ENCODE peak calls at places on chromosomes 11 and 22, in six cellular contexts. F, K, B, U, E and W are unnamed samples.

GRCh38 chr11:16809901-16810668 is 71.6 kb downstream of the C11orf58 start:
- DNase-seq in K (peak; percentile 84), F (peak; percentile 15), B (peak; percentile 56), U (peak; percentile 74), E (no peak), W (peak; percentile 58)

GRCh38 chr22:45531944-45532631 is 29.4 kb downstream of the FBLN1 start:
- DNase-seq in U (no peak), K (peak; percentile 9), F (no peak), E (no peak), B (no peak), W (no peak)

GRCh38 chr11:4891996-4892640 is 10.4 kb downstream of the OR51T1 start:
- DNase-seq in K (no peak), B (no peak), U (peak; percentile 86), F (no peak), E (no peak), W (no peak)

GRCh38 chr22:27045103-27045940 is 387.9 kb downstream of the MIAT start:
- DNase-seq in F (no peak), K (no peak), B (no peak), U (peak; percentile 7), E (no peak), W (no peak)

GRCh38 chr11:87306260-87306861 is 268.6 kb downstream of the TMEM135 start:
- DNase-seq in U (no peak), B (no peak), E (peak; percentile 60), F (no peak), K (no peak), W (no peak)

GRCh38 chr22:36237462-36238347 is 1.6 kb downstream of the APOL2 start:
- DNase-seq in U (peak; percentile 40), E (peak; percentile 24), K (no peak), F (no peak), B (no peak), W (no peak)

GRCh38 chr22:17366830-17367229 is 2.4 kb upstream of the CECR2 start:
- DNase-seq in E (peak; percentile 67), F (peak; percentile 28), U (peak; percentile 50), B (no peak), K (peak; percentile 82), W (peak; percentile 61)

GRCh38 chr11:64234840-64235379 is 526 bp downstream of the VEGFB start:
- DNase-seq in U (no peak), K (peak; percentile 85), B (peak; percentile 53), F (no peak), E (peak; percentile 72), W (peak; percentile 57)

GRCh38 chr11:13337986-13338436 is 60.4 kb downstream of the BMAL1 start:
- DNase-seq in E (no peak), U (peak; percentile 82), F (no peak), B (no peak), K (no peak), W (no peak)

GRCh38 chr22:33706100-33706499 is 214.2 kb downstream of the LARGE1 start:
- DNase-seq in K (no peak), F (no peak), U (no peak), E (no peak), B (no peak), W (no peak)

GRCh38 chr11:87347860-87348259 is 310.1 kb downstream of the TMEM135 start:
- DNase-seq in F (no peak), E (no peak), K (no peak), B (no peak), U (no peak), W (no peak)

GRCh38 chr11:7967826-7968225 is 2.6 kb upstream of the NLRP10 start:
- DNase-seq in B (no peak), U (peak; percentile 46), K (no peak), E (no peak), F (no peak), W (no peak)

GRCh38 chr11:46450846-46451470 is 59.4 kb upstream of the CHRM4 start:
- DNase-seq in B (no peak), E (no peak), U (no peak), F (no peak), K (no peak), W (no peak)

GRCh38 chr11:111526501-111526900 is 11.9 kb downstream of the HOATZ start:
- DNase-seq in F (no peak), K (no peak), U (peak; percentile 49), B (no peak), E (no peak), W (no peak)

GRCh38 chr22:26461188-26461810 is 22.3 kb downstream of the HPS4 start:
- DNase-seq in U (peak; percentile 37), E (peak; percentile 41), K (peak; percentile 83), F (peak; percentile 78), B (peak; percentile 44), W (peak; percentile 42)

GRCh38 chr22:36808611-36809344 is 8.1 kb downstream of the PVALB start:
- DNase-seq in F (no peak), U (no peak), B (no peak), K (no peak), E (no peak), W (no peak)

GRCh38 chr11:44974402-44975000 is 23.8 kb upstream of the TP53I11 start:
- DNase-seq in F (no peak), K (no peak), E (no peak), U (no peak), B (no peak), W (no peak)

GRCh38 chr11:102780491-102780918 is at the start of gene MMP10:
- DNase-seq in E (no peak), U (peak; percentile 55), K (no peak), F (peak; percentile 57), B (no peak), W (no peak)

GRCh38 chr22:31327786-31328544 is 18.2 kb downstream of the PATZ1 start:
- DNase-seq in K (peak; percentile 88), B (no peak), E (no peak), F (peak; percentile 73), U (no peak), W (no peak)

GRCh38 chr11:7906481-7906880 is 24.6 kb downstream of the OR10A6 start:
- DNase-seq in F (no peak), B (no peak), K (no peak), U (no peak), E (no peak), W (no peak)

GRCh38 chr11:122342089-122342749 is 226.2 kb upstream of the BLID start:
- DNase-seq in B (no peak), K (no peak), E (no peak), F (peak; percentile 18), U (no peak), W (no peak)

GRCh38 chr11:44913502-44913901 is 37.2 kb downstream of the TP53I11 start:
- DNase-seq in U (no peak), B (no peak), F (no peak), K (no peak), E (no peak), W (no peak)

GRCh38 chr22:17077255-17077654 is 7.5 kb upstream of the IL17RA start:
- DNase-seq in U (peak; percentile 26), K (no peak), B (no peak), E (no peak), F (peak; percentile 81), W (no peak)

GRCh38 chr11:67616431-67617242 is 9.9 kb downstream of the NDUFV1 start:
- DNase-seq in E (no peak), F (no peak), U (no peak), B (no peak), K (peak; percentile 51), W (no peak)

GRCh38 chr11:33475999-33476398 is 218.8 kb downstream of the HIPK3 start:
- DNase-seq in F (no peak), E (peak; percentile 71), U (peak; percentile 66), B (no peak), K (no peak), W (no peak)

GRCh38 chr11:100774859-100775258 is 87.8 kb downstream of the ARHGAP42 start:
- DNase-seq in K (no peak), B (no peak), E (no peak), U (no peak), F (no peak), W (no peak)

GRCh38 chr11:100776212-100776896 is 89.3 kb downstream of the ARHGAP42 start:
- DNase-seq in U (peak; percentile 86), B (no peak), E (no peak), F (peak; percentile 42), K (no peak), W (no peak)

GRCh38 chr11:100777118-100777517 is 90.0 kb downstream of the ARHGAP42 start:
- DNase-seq in U (no peak), E (no peak), B (no peak), F (no peak), K (no peak), W (no peak)

GRCh38 chr11:100777736-100778135 is 90.6 kb downstream of the ARHGAP42 start:
- DNase-seq in F (no peak), K (no peak), U (no peak), E (no peak), B (no peak), W (no peak)

GRCh38 chr11:100774132-100774531 is 87.0 kb downstream of the ARHGAP42 start:
- DNase-seq in E (no peak), B (no peak), F (no peak), U (no peak), K (no peak), W (no peak)
- H3K27ac ChIP-seq in E (no peak overlapping the region), B (no peak overlapping the region), F (no peak overlapping the region), U (no peak overlapping the region), K (no peak overlapping the region), W (no peak overlapping the region)

GRCh38 chr22:28800308-28801041 is at the start of gene XBP1:
- DNase-seq in F (peak; percentile 98), K (peak; percentile 98), E (peak; percentile 89), U (peak; percentile 92), B (peak; percentile 93), W (peak; percentile 94)

GRCh38 chr22:28799125-28799833 is 1.1 kb downstream of the XBP1 start:
- DNase-seq in U (peak; percentile 95), B (peak; percentile 79), K (no peak), E (peak; percentile 27), F (peak; percentile 84), W (no peak)

GRCh38 chr22:28802595-28803087 is 2.3 kb upstream of the XBP1 start:
- DNase-seq in E (peak; percentile 35), F (peak; percentile 8), U (no peak), B (no peak), K (no peak), W (no peak)

GRCh38 chr22:28799834-28800307 is 498 bp downstream of the XBP1 start:
- DNase-seq in E (peak; percentile 24), B (peak; percentile 63), F (peak; percentile 78), K (peak; percentile 92), U (peak; percentile 65), W (peak; percentile 80)

GRCh38 chr22:28801845-28802594 is 1.7 kb upstream of the XBP1 start:
- DNase-seq in U (no peak), F (peak; percentile 19), E (peak; percentile 54), B (peak; percentile 31), K (no peak), W (no peak)
- H3K4me3 ChIP-seq in U (no peak overlapping the region), F (no peak overlapping the region), E (peak overlapping the region; percentile 18), B (peak overlapping the region; percentile 87), K (peak overlapping the region; percentile 21), W (peak overlapping the region; percentile 97)

GRCh38 chr22:50473088-50473487 is 1.7 kb downstream of the SBF1 start:
- DNase-seq in E (peak; percentile 85), B (no peak), F (peak; percentile 67), U (no peak), K (peak; percentile 29), W (no peak)
- H3K4me1 ChIP-seq in E (peaks cover 61% of the 10 kb centered on the region), B (peaks cover 56% of the 10 kb centered on the region), F (peaks cover 36% of the 10 kb centered on the region), U (peaks cover 16% of the 10 kb centered on the region), K (peaks cover 13% of the 10 kb centered on the region), W (peaks cover 72% of the 10 kb centered on the region)

DNA sequence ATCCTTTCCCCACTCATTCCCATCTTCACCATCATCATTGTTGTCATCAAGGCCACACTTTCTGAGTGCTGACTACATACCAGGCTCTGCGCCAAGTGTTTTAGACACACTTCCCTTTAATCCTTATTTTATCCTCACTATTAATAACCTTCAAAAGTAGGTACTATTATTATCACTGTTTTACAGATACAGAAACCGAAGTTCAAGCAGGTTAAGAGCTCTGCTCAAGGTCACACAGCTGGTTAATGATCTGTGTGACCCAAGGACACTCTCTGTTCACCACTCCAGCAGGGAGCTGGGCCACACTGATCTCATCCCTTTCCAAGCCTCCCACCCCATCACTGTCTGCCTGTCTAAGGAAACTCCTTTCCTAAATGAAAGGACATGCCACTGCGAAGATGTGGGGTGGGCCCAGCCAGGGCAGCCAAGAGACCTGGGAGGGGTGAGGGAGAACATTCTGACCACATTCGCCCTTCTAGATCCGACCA is 17.2 kb upstream of the TSKU start:
- DNase-seq in B (no peak), K (peak; percentile 72), F (no peak), U (no peak), E (no peak), W (no peak)
- H3K27ac ChIP-seq in B (no peak overlapping the region), K (no peak overlapping the region), F (no peak overlapping the region), U (no peak overlapping the region), E (no peak overlapping the region), W (peak overlapping the region; percentile 47)